ENCODE peak calls at places on chromosomes 11 and 22, in four cellular contexts. One of them, this sample, is unnamed.

GRCh38 chr11:134754823-134755198 is 342.8 kb upstream of the B3GAT1 start:
- DNase-seq in GM04503: no peak
- DNase-seq in stimulated activated CD4-positive, alpha-beta T cell treated with anti-CD3 and anti-CD28 coated beads, TNF-alpha, amount 100 ng/mL, for 1 hour: no peak
- DNase-seq in myocyte: no peak
- DNase-seq in this sample: no peak

GRCh38 chr11:134858783-134859480 is 446.9 kb upstream of the B3GAT1 start:
- DNase-seq in myocyte: no peak
- DNase-seq in stimulated activated CD4-positive, alpha-beta T cell treated with anti-CD3 and anti-CD28 coated beads, TNF-alpha, amount 100 ng/mL, for 1 hour: no peak
- DNase-seq in GM04503: no peak
- DNase-seq in this sample: no peak

GRCh38 chr11:12771875-12772274 is 97.7 kb downstream of the TEAD1 start:
- DNase-seq in stimulated activated CD4-positive, alpha-beta T cell treated with anti-CD3 and anti-CD28 coated beads, TNF-alpha, amount 100 ng/mL, for 1 hour: no peak
- DNase-seq in myocyte: no peak
- DNase-seq in GM04503: peak
- DNase-seq in this sample: no peak

GRCh38 chr22:39665661-39666431 is 95.3 kb downstream of the CACNA1I start:
- DNase-seq in myocyte: no peak
- DNase-seq in stimulated activated CD4-positive, alpha-beta T cell treated with anti-CD3 and anti-CD28 coated beads, TNF-alpha, amount 100 ng/mL, for 1 hour: no peak
- DNase-seq in GM04503: no peak
- DNase-seq in this sample: no peak

GRCh38 chr22:39501644-39502108 is 414 bp upstream of the MIEF1 start:
- DNase-seq in stimulated activated CD4-positive, alpha-beta T cell treated with anti-CD3 and anti-CD28 coated beads, TNF-alpha, amount 100 ng/mL, for 1 hour: no peak
- DNase-seq in myocyte: no peak
- DNase-seq in GM04503: no peak
- DNase-seq in this sample: no peak

GRCh38 chr11:8934735-8935478 is 2.2 kb upstream of the C11orf16 start:
- DNase-seq in myocyte: no peak
- DNase-seq in stimulated activated CD4-positive, alpha-beta T cell treated with anti-CD3 and anti-CD28 coated beads, TNF-alpha, amount 100 ng/mL, for 1 hour: no peak
- DNase-seq in GM04503: no peak
- DNase-seq in this sample: no peak

GRCh38 chr22:39717099-39717498 is 146.5 kb downstream of the CACNA1I start:
- DNase-seq in myocyte: no peak
- DNase-seq in GM04503: no peak
- DNase-seq in stimulated activated CD4-positive, alpha-beta T cell treated with anti-CD3 and anti-CD28 coated beads, TNF-alpha, amount 100 ng/mL, for 1 hour: no peak
- DNase-seq in this sample: no peak

GRCh38 chr11:11620966-11621880 is 582 bp downstream of the GALNT18 start:
- DNase-seq in myocyte: peak
- DNase-seq in GM04503: no peak
- DNase-seq in stimulated activated CD4-positive, alpha-beta T cell treated with anti-CD3 and anti-CD28 coated beads, TNF-alpha, amount 100 ng/mL, for 1 hour: no peak
- DNase-seq in this sample: no peak

GRCh38 chr11:255176-255575 is 18.4 kb downstream of the PSMD13 start:
- DNase-seq in myocyte: no peak
- DNase-seq in GM04503: no peak
- DNase-seq in stimulated activated CD4-positive, alpha-beta T cell treated with anti-CD3 and anti-CD28 coated beads, TNF-alpha, amount 100 ng/mL, for 1 hour: no peak
- DNase-seq in this sample: no peak

GRCh38 chr11:95680169-95680929 is 109.2 kb downstream of the FAM76B start:
- DNase-seq in myocyte: no peak
- DNase-seq in GM04503: peak
- DNase-seq in stimulated activated CD4-positive, alpha-beta T cell treated with anti-CD3 and anti-CD28 coated beads, TNF-alpha, amount 100 ng/mL, for 1 hour: no peak
- DNase-seq in this sample: no peak

GRCh38 chr11:353315-353857 is 15.9 kb upstream of the B4GALNT4 start:
- DNase-seq in GM04503: peak
- DNase-seq in myocyte: peak
- DNase-seq in stimulated activated CD4-positive, alpha-beta T cell treated with anti-CD3 and anti-CD28 coated beads, TNF-alpha, amount 100 ng/mL, for 1 hour: no peak
- DNase-seq in this sample: no peak

GRCh38 chr11:1501421-1502167 is 15.0 kb upstream of the MOB2 start:
- DNase-seq in GM04503: no peak
- DNase-seq in myocyte: no peak
- DNase-seq in stimulated activated CD4-positive, alpha-beta T cell treated with anti-CD3 and anti-CD28 coated beads, TNF-alpha, amount 100 ng/mL, for 1 hour: no peak
- DNase-seq in this sample: no peak

GRCh38 chr11:128934926-128935325 is 7.7 kb downstream of the TP53AIP1 start:
- DNase-seq in myocyte: no peak
- DNase-seq in GM04503: no peak
- DNase-seq in stimulated activated CD4-positive, alpha-beta T cell treated with anti-CD3 and anti-CD28 coated beads, TNF-alpha, amount 100 ng/mL, for 1 hour: no peak
- DNase-seq in this sample: no peak

GRCh38 chr11:83544871-83545270 is 258.7 kb upstream of the CCDC90B start:
- DNase-seq in myocyte: no peak
- DNase-seq in GM04503: no peak
- DNase-seq in stimulated activated CD4-positive, alpha-beta T cell treated with anti-CD3 and anti-CD28 coated beads, TNF-alpha, amount 100 ng/mL, for 1 hour: no peak
- DNase-seq in this sample: no peak

GRCh38 chr22:28239941-28240340 is 320.9 kb upstream of the PITPNB start:
- DNase-seq in GM04503: no peak
- DNase-seq in myocyte: no peak
- DNase-seq in stimulated activated CD4-positive, alpha-beta T cell treated with anti-CD3 and anti-CD28 coated beads, TNF-alpha, amount 100 ng/mL, for 1 hour: no peak
- DNase-seq in this sample: no peak

GRCh38 chr11:587978-588380 is 11.7 kb downstream of the PHRF1 start:
- DNase-seq in GM04503: no peak
- DNase-seq in myocyte: peak
- DNase-seq in stimulated activated CD4-positive, alpha-beta T cell treated with anti-CD3 and anti-CD28 coated beads, TNF-alpha, amount 100 ng/mL, for 1 hour: peak
- DNase-seq in this sample: no peak

GRCh38 chr22:35477911-35478582 is 62.6 kb upstream of the RASD2 start:
- DNase-seq in GM04503: peak
- DNase-seq in myocyte: peak
- DNase-seq in stimulated activated CD4-positive, alpha-beta T cell treated with anti-CD3 and anti-CD28 coated beads, TNF-alpha, amount 100 ng/mL, for 1 hour: no peak
- DNase-seq in this sample: no peak

GRCh38 chr22:29029202-29030000 is 32.2 kb downstream of the C22orf31 start:
- DNase-seq in GM04503: no peak
- DNase-seq in myocyte: no peak
- DNase-seq in stimulated activated CD4-positive, alpha-beta T cell treated with anti-CD3 and anti-CD28 coated beads, TNF-alpha, amount 100 ng/mL, for 1 hour: no peak
- DNase-seq in this sample: no peak

GRCh38 chr11:70601861-70602575 is 203.7 kb downstream of the CTTN start:
- DNase-seq in stimulated activated CD4-positive, alpha-beta T cell treated with anti-CD3 and anti-CD28 coated beads, TNF-alpha, amount 100 ng/mL, for 1 hour: no peak
- DNase-seq in GM04503: no peak
- DNase-seq in myocyte: no peak
- DNase-seq in this sample: no peak

GRCh38 chr11:7559404-7560283 is 45.8 kb downstream of the PPFIBP2 start:
- DNase-seq in stimulated activated CD4-positive, alpha-beta T cell treated with anti-CD3 and anti-CD28 coated beads, TNF-alpha, amount 100 ng/mL, for 1 hour: no peak
- DNase-seq in GM04503: no peak
- DNase-seq in myocyte: no peak
- DNase-seq in this sample: no peak

GRCh38 chr11:117915219-117915618 is 14.0 kb downstream of the TMPRSS13 start:
- DNase-seq in GM04503: no peak
- DNase-seq in myocyte: no peak
- DNase-seq in stimulated activated CD4-positive, alpha-beta T cell treated with anti-CD3 and anti-CD28 coated beads, TNF-alpha, amount 100 ng/mL, for 1 hour: no peak
- DNase-seq in this sample: no peak

GRCh38 chr22:22235564-22235963 is 9.0 kb upstream of the VPREB1 start:
- DNase-seq in myocyte: peak
- DNase-seq in stimulated activated CD4-positive, alpha-beta T cell treated with anti-CD3 and anti-CD28 coated beads, TNF-alpha, amount 100 ng/mL, for 1 hour: peak
- DNase-seq in GM04503: no peak
- DNase-seq in this sample: no peak

GRCh38 chr11:126522152-126522551 is 166.7 kb downstream of the ST3GAL4 start:
- DNase-seq in stimulated activated CD4-positive, alpha-beta T cell treated with anti-CD3 and anti-CD28 coated beads, TNF-alpha, amount 100 ng/mL, for 1 hour: no peak
- DNase-seq in GM04503: no peak
- DNase-seq in myocyte: no peak
- DNase-seq in this sample: no peak

GRCh38 chr22:19663286-19663815 is 51.0 kb upstream of the SEPTIN5 start:
- DNase-seq in stimulated activated CD4-positive, alpha-beta T cell treated with anti-CD3 and anti-CD28 coated beads, TNF-alpha, amount 100 ng/mL, for 1 hour: no peak
- DNase-seq in myocyte: peak
- DNase-seq in GM04503: peak
- DNase-seq in this sample: no peak